ENCODE peak calls at places on chromosomes 7 and 10, in ten cellular contexts. One of them, this sample, is unnamed.

GRCh38 chr7:25854608-25855497 is 297.1 kb upstream of the NFE2L3 start:
- DNase-seq in HEK293T: peak; percentile 77
- DNase-seq in KBM-7: peak; percentile 98
- DNase-seq in epithelial cell of esophagus: peak; percentile 99
- DNase-seq in foreskin melanocyte: peak; percentile 82
- DNase-seq in NCI-H1417: peak; percentile 100
- DNase-seq in stimulated activated naive CD4-positive, alpha-beta T cell: no peak
- DNase-seq in stimulated activated CD8-positive, alpha-beta memory T cell treated with anti-CD3 and anti-CD28 coated beads, Interleukin-4, amount 100 ng/mL, for 1 hour: no peak
- DNase-seq in left ventricle myocardium inferior: no peak
- DNase-seq in mesenteric fat pad: no peak
- DNase-seq in this sample: peak; percentile 47

GRCh38 chr10:87657370-87657769 is 2.3 kb upstream of the PAPSS2 start:
- DNase-seq in stimulated activated naive CD4-positive, alpha-beta T cell: no peak
- DNase-seq in left ventricle myocardium inferior: no peak
- DNase-seq in KBM-7: no peak
- DNase-seq in mesenteric fat pad: no peak
- DNase-seq in epithelial cell of esophagus: no peak
- DNase-seq in foreskin melanocyte: no peak
- DNase-seq in NCI-H1417: no peak
- DNase-seq in HEK293T: no peak
- DNase-seq in stimulated activated CD8-positive, alpha-beta memory T cell treated with anti-CD3 and anti-CD28 coated beads, Interleukin-4, amount 100 ng/mL, for 1 hour: no peak
- DNase-seq in this sample: no peak

GRCh38 chr10:34859170-34859569 is 44.1 kb upstream of the PARD3 start:
- DNase-seq in foreskin melanocyte: no peak
- DNase-seq in HEK293T: no peak
- DNase-seq in KBM-7: no peak
- DNase-seq in epithelial cell of esophagus: peak; percentile 70
- DNase-seq in stimulated activated CD8-positive, alpha-beta memory T cell treated with anti-CD3 and anti-CD28 coated beads, Interleukin-4, amount 100 ng/mL, for 1 hour: no peak
- DNase-seq in stimulated activated naive CD4-positive, alpha-beta T cell: no peak
- DNase-seq in left ventricle myocardium inferior: no peak
- DNase-seq in NCI-H1417: no peak
- DNase-seq in mesenteric fat pad: no peak
- DNase-seq in this sample: peak; percentile 20

GRCh38 chr7:30596043-30596641 is 1.5 kb downstream of the GARS1 start:
- DNase-seq in stimulated activated naive CD4-positive, alpha-beta T cell: no peak
- DNase-seq in epithelial cell of esophagus: peak; percentile 70
- DNase-seq in KBM-7: peak; percentile 47
- DNase-seq in mesenteric fat pad: no peak
- DNase-seq in NCI-H1417: peak; percentile 66
- DNase-seq in stimulated activated CD8-positive, alpha-beta memory T cell treated with anti-CD3 and anti-CD28 coated beads, Interleukin-4, amount 100 ng/mL, for 1 hour: no peak
- DNase-seq in HEK293T: peak; percentile 27
- DNase-seq in foreskin melanocyte: peak; percentile 11
- DNase-seq in left ventricle myocardium inferior: no peak
- DNase-seq in this sample: peak; percentile 48

GRCh38 chr10:14838582-14839304 is 637 bp downstream of the HSPA14 start:
- DNase-seq in mesenteric fat pad: no peak
- DNase-seq in NCI-H1417: peak; percentile 19
- DNase-seq in left ventricle myocardium inferior: peak; percentile 29
- DNase-seq in stimulated activated CD8-positive, alpha-beta memory T cell treated with anti-CD3 and anti-CD28 coated beads, Interleukin-4, amount 100 ng/mL, for 1 hour: peak; percentile 1
- DNase-seq in foreskin melanocyte: peak; percentile 20
- DNase-seq in HEK293T: peak; percentile 42
- DNase-seq in stimulated activated naive CD4-positive, alpha-beta T cell: no peak
- DNase-seq in epithelial cell of esophagus: peak; percentile 24
- DNase-seq in KBM-7: peak; percentile 40
- DNase-seq in this sample: peak; percentile 40

GRCh38 chr10:116398224-116398623 is 29.4 kb upstream of the PNLIPRP3 start:
- DNase-seq in mesenteric fat pad: no peak
- DNase-seq in stimulated activated CD8-positive, alpha-beta memory T cell treated with anti-CD3 and anti-CD28 coated beads, Interleukin-4, amount 100 ng/mL, for 1 hour: no peak
- DNase-seq in foreskin melanocyte: no peak
- DNase-seq in epithelial cell of esophagus: peak; percentile 33
- DNase-seq in NCI-H1417: peak; percentile 15
- DNase-seq in left ventricle myocardium inferior: no peak
- DNase-seq in stimulated activated naive CD4-positive, alpha-beta T cell: no peak
- DNase-seq in HEK293T: no peak
- DNase-seq in KBM-7: no peak
- DNase-seq in this sample: no peak

GRCh38 chr7:114931656-114932011 is 9.7 kb downstream of the MDFIC start:
- DNase-seq in mesenteric fat pad: no peak
- DNase-seq in KBM-7: no peak
- DNase-seq in stimulated activated CD8-positive, alpha-beta memory T cell treated with anti-CD3 and anti-CD28 coated beads, Interleukin-4, amount 100 ng/mL, for 1 hour: no peak
- DNase-seq in stimulated activated naive CD4-positive, alpha-beta T cell: no peak
- DNase-seq in foreskin melanocyte: no peak
- DNase-seq in HEK293T: no peak
- DNase-seq in epithelial cell of esophagus: no peak
- DNase-seq in left ventricle myocardium inferior: no peak
- DNase-seq in NCI-H1417: no peak
- DNase-seq in this sample: peak; percentile 89

GRCh38 chr7:139557857-139558581 is 34.5 kb downstream of the CLEC2L start:
- DNase-seq in mesenteric fat pad: no peak
- DNase-seq in stimulated activated CD8-positive, alpha-beta memory T cell treated with anti-CD3 and anti-CD28 coated beads, Interleukin-4, amount 100 ng/mL, for 1 hour: no peak
- DNase-seq in HEK293T: no peak
- DNase-seq in foreskin melanocyte: no peak
- DNase-seq in left ventricle myocardium inferior: no peak
- DNase-seq in stimulated activated naive CD4-positive, alpha-beta T cell: no peak
- DNase-seq in KBM-7: no peak
- DNase-seq in NCI-H1417: peak; percentile 17
- DNase-seq in epithelial cell of esophagus: no peak
- DNase-seq in this sample: no peak

GRCh38 chr7:112137141-112138101 is 68.8 kb downstream of the DOCK4 start:
- DNase-seq in KBM-7: no peak
- DNase-seq in foreskin melanocyte: no peak
- DNase-seq in mesenteric fat pad: no peak
- DNase-seq in left ventricle myocardium inferior: no peak
- DNase-seq in epithelial cell of esophagus: no peak
- DNase-seq in stimulated activated CD8-positive, alpha-beta memory T cell treated with anti-CD3 and anti-CD28 coated beads, Interleukin-4, amount 100 ng/mL, for 1 hour: no peak
- DNase-seq in NCI-H1417: no peak
- DNase-seq in HEK293T: no peak
- DNase-seq in stimulated activated naive CD4-positive, alpha-beta T cell: no peak
- DNase-seq in this sample: no peak

GRCh38 chr10:93198401-93199175 is 124.9 kb downstream of the CYP26A1 start:
- DNase-seq in NCI-H1417: no peak
- DNase-seq in left ventricle myocardium inferior: no peak
- DNase-seq in stimulated activated naive CD4-positive, alpha-beta T cell: no peak
- DNase-seq in foreskin melanocyte: no peak
- DNase-seq in epithelial cell of esophagus: peak; percentile 11
- DNase-seq in KBM-7: no peak
- DNase-seq in HEK293T: no peak
- DNase-seq in mesenteric fat pad: no peak
- DNase-seq in stimulated activated CD8-positive, alpha-beta memory T cell treated with anti-CD3 and anti-CD28 coated beads, Interleukin-4, amount 100 ng/mL, for 1 hour: no peak
- DNase-seq in this sample: peak; percentile 24